ENCODE peak calls at places on chromosomes 3 and 15, in nine cellular contexts. T, L, C, I, J, G, O, Y and Q are unnamed samples. For H3K4me1, the result is how much of the 10 kb centered on the place peaks cover.

GRCh38 chr15:85838655-85839054 is 43.9 kb upstream of the KLHL25 start:
- DNase-seq in T (no peak), L (no peak), J (no peak), I (no peak), Y (no peak), G (no peak), C (no peak), O (no peak), Q (no peak)

GRCh38 chr3:174035317-174035886 is 637.9 kb downstream of the NLGN1 start:
- DNase-seq in G (no peak), Y (peak), T (no peak), J (no peak), O (no peak), I (no peak), C (peak), L (no peak), Q (no peak)

GRCh38 chr3:149395107-149396089 is 17.9 kb upstream of the TM4SF1 start:
- DNase-seq in O (no peak), J (no peak), G (no peak), C (peak), Y (peak), L (peak), I (peak), T (no peak), Q (peak)

GRCh38 chr3:156676467-156677119 is 2.2 kb downstream of the TIPARP start:
- DNase-seq in G (no peak), O (no peak), L (peak), I (no peak), J (no peak), Y (peak), T (no peak), C (peak), Q (no peak)

GRCh38 chr3:98010194-98010882 is 24.8 kb downstream of the GABRR3 start:
- DNase-seq in Y (no peak), T (no peak), C (no peak), O (no peak), G (no peak), I (no peak), L (no peak), J (peak), Q (no peak)

GRCh38 chr3:183555541-183556081 is at the start of gene KLHL6:
- DNase-seq in C (peak), Y (no peak), G (peak), O (peak), I (no peak), L (no peak), T (no peak), J (peak), Q (no peak)

GRCh38 chr15:78620021-78620838 is 566 bp downstream of the CHRNA3 start:
- DNase-seq in L (no peak), I (no peak), Y (no peak), J (peak), C (peak), G (peak), T (no peak), O (no peak), Q (no peak)

GRCh38 chr15:85314653-85315052 is 65.8 kb upstream of the AKAP13 start:
- DNase-seq in G (no peak), Y (peak), T (no peak), I (no peak), C (no peak), O (no peak), J (no peak), L (no peak), Q (no peak)

GRCh38 chr15:100008258-100008657 is 275.0 kb upstream of the LYSMD4 start:
- DNase-seq in O (no peak), Y (no peak), T (no peak), I (no peak), G (no peak), J (peak), L (peak), C (no peak), Q (no peak)

GRCh38 chr3:64073362-64073761 is 50.1 kb upstream of the PSMD6 start:
- DNase-seq in T (no peak), J (no peak), G (no peak), C (peak), O (no peak), I (no peak), Y (peak), L (no peak), Q (no peak)

GRCh38 chr3:143455480-143455879 is 335.9 kb downstream of the CHST2 start:
- DNase-seq in L (no peak), O (no peak), G (no peak), J (no peak), Y (no peak), I (no peak), C (no peak), T (no peak), Q (no peak)

GRCh38 chr15:82849556-82850241 is 40.3 kb downstream of the WHAMM start:
- DNase-seq in O (peak), I (peak), L (peak), Y (peak), T (peak), G (peak), J (peak), C (peak), Q (peak)

GRCh38 chr3:146496726-146497125 is 27.4 kb upstream of the PLSCR2 start:
- DNase-seq in J (no peak), C (no peak), L (no peak), G (no peak), Y (no peak), I (no peak), T (no peak), O (no peak), Q (no peak)
- H3K4me1 ChIP-seq in J (under half), C (under half), L (under half), G (under half), Y (under half), I (under half), T (under half), O (under half), Q (under half)

GRCh38 chr3:86245360-86245759 is 745.6 kb downstream of the VGLL3 start:
- DNase-seq in O (no peak), J (no peak), L (peak), I (no peak), C (no peak), Y (no peak), T (no peak), G (no peak), Q (no peak)
- TF ChIP-seq CTCF in O (peak), J (peak), L (peak), I (no peak), C (no peak), Y (no peak), T (no peak), G (no peak), Q (no peak)

GRCh38 chr15:58229297-58229768 is 91.2 kb downstream of the AQP9 start:
- DNase-seq in O (no peak), L (no peak), J (peak), Y (peak), C (peak), G (no peak), I (no peak), T (no peak), Q (no peak)
- H3K27ac ChIP-seq in O (peak), L (no peak), J (no peak), Y (peak), C (peak), G (no peak), I (no peak), T (peak), Q (peak)

DNA sequence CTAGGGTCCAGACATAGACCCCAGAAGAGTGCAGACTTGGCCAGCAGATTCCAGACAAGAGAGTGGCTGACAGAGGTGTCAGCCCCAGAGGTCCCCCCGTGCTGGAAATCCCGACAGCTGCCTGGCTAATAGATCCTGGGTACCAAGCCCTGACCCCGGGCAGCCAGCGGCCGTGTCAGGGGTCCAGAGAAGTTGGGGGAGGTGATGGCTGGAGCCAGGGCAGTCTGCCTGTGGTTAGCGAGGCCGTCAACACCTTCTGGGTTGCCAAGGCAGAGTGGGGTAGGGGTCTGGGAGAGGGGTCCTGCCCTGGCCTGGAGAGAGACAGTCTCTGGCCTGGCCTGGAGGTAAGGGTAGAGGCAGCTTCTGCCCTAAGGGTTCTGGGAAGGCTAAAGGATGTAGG is 25.1 kb upstream of the RPL29 start:
- DNase-seq in L (no peak), T (peak), I (no peak), Y (no peak), J (no peak), G (no peak), C (no peak), O (no peak), Q (no peak)
- H3K4me1 ChIP-seq in L (under half), T (half or more), I (under half), Y (under half), J (under half), G (half or more), C (half or more), O (half or more), Q (under half)

DNA sequence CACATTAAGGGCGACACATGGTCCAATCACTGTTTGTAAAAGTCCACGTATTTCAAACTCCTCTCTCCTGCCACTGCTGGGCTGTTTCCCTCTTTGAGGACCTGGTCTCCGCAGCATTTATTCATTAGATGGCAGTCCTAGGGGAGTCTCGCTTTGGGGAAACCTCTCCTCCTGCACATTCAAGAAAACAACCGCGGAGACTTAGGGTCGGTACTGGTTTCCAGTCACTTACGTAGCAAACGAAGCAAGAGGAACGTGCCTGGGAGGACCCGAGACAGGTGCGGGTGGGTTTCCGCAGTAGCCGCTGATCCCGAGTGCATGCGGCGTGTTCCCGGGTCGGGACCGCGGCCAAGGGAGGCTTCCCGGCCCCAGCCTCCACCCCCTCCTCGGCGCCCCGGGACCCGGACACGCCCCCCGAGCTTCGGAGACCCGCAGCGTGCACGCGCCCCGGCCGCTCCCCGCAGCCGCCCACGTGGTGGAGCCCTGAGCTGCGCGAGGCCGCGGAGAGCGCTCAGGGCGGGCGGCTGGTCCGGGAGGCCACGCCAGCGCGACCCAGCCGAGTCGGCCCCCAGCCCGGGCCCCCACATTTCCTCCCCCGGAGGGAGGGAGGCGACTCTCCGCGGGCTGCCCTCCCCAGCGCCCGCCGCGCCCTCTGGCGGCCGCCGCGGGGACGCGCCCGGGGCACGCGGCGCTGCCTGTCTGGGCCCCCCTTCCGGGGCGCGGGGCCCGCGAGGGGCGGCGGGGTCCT is 1.1 kb upstream of the IGF1R start:
- DNase-seq in L (peak), G (peak), Y (peak), J (peak), T (peak), I (peak), O (peak), C (peak), Q (peak)
- TF ChIP-seq CTCF in L (no peak), G (no peak), Y (peak), J (peak), T (peak), I (peak), O (peak), C (no peak), Q (no peak)

GRCh38 chr3:151318313-151318712 is 1.7 kb upstream of the GPR87 start:
- DNase-seq in G (no peak), Y (peak), J (no peak), T (no peak), O (no peak), L (peak), C (no peak), I (no peak), Q (no peak)
- H3K27ac ChIP-seq in G (no peak), Y (no peak), J (no peak), T (no peak), O (no peak), L (peak), C (no peak), I (no peak), Q (no peak)

GRCh38 chr3:150742679-150743078 is 20.3 kb downstream of the SIAH2 start:
- DNase-seq in J (no peak), T (no peak), O (no peak), L (no peak), Y (no peak), G (no peak), C (no peak), I (no peak), Q (no peak)
- H3K4me1 ChIP-seq in J (under half), T (under half), O (half or more), L (under half), Y (under half), G (under half), C (under half), I (under half), Q (under half)

GRCh38 chr15:51382787-51383186 is 41.3 kb downstream of the GLDN start:
- DNase-seq in L (peak), G (no peak), C (peak), J (peak), I (no peak), O (no peak), Y (peak), T (no peak), Q (no peak)
- TF ChIP-seq CTCF in L (peak), G (peak), C (peak), J (peak), I (no peak), O (peak), Y (peak), T (peak), Q (no peak)

DNA sequence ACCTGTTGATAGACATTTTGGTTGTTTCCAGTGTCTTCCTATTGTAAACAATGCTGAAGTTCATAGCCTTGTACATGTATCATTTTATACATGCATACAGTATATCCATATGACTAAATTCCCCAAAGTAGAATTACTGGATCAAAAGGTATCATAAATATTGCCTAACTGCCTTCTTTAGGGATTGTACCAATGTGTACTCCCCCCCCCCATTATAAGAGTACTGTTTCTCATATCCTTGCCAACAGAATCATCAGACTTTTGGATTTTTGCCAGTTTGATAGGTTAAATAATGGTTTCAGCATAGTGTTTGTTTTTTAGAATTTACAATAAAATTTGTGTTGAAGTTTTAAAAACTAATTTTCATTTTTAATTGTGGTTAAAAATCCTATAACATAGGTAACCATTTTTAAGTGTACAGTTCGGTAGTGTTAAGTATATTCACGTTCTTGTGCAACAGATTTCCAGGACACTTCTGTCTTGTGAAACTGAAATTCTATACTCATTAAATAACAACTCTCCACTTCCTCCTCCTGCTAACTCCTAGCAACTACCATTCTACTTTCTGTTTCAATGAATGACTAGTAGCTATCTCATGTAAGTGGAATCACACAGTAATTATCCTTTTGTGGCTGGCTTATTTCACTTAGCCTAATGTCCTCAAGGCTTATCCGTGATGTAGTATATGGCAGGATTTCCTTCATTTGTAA is 30.8 kb upstream of the MAP3K13 start:
- DNase-seq in L (peak), T (no peak), G (no peak), J (no peak), Y (peak), C (peak), I (no peak), O (no peak), Q (no peak)
- H3K27ac ChIP-seq in L (peak), T (no peak), G (no peak), J (no peak), Y (no peak), C (no peak), I (no peak), O (no peak), Q (no peak)

GRCh38 chr3:12347301-12347700 is 58.4 kb downstream of the PPARG start:
- DNase-seq in C (peak), O (no peak), T (no peak), J (no peak), Y (no peak), L (no peak), G (no peak), I (no peak), Q (no peak)
- H3K4me1 ChIP-seq in C (under half), O (under half), T (under half), J (under half), Y (under half), L (half or more), G (under half), I (under half), Q (under half)